ENCODE peak calls at places on chromosome 15, in five cellular contexts. One of them, this sample, is unnamed.

GRCh38 chr15:60804986-60805949 is 326.3 kb upstream of the ICE2 start:
- ATAC-seq in heart right ventricle: peak; percentile 74
- ATAC-seq in CD8-positive, alpha-beta T cell: no peak
- ATAC-seq in upper lobe of right lung: no peak
- ATAC-seq in thoracic aorta: peak; percentile 76
- ATAC-seq in this sample: peak; percentile 80

GRCh38 chr15:40002295-40002694 is 36.7 kb downstream of the SRP14 start:
- ATAC-seq in upper lobe of right lung: no peak
- ATAC-seq in thoracic aorta: no peak
- ATAC-seq in CD8-positive, alpha-beta T cell: no peak
- ATAC-seq in heart right ventricle: no peak
- ATAC-seq in this sample: no peak

GRCh38 chr15:63946524-63947065 is 99.7 kb downstream of the DAPK2 start:
- ATAC-seq in heart right ventricle: no peak
- ATAC-seq in upper lobe of right lung: no peak
- ATAC-seq in CD8-positive, alpha-beta T cell: no peak
- ATAC-seq in thoracic aorta: no peak
- ATAC-seq in this sample: no peak

GRCh38 chr15:67095834-67096366 is 30.5 kb downstream of the SMAD3 start:
- ATAC-seq in heart right ventricle: no peak
- ATAC-seq in CD8-positive, alpha-beta T cell: no peak
- ATAC-seq in thoracic aorta: no peak
- ATAC-seq in upper lobe of right lung: no peak
- ATAC-seq in this sample: no peak

GRCh38 chr15:39631357-39631756 is 50.5 kb downstream of the THBS1 start:
- ATAC-seq in CD8-positive, alpha-beta T cell: no peak
- ATAC-seq in thoracic aorta: no peak
- ATAC-seq in heart right ventricle: no peak
- ATAC-seq in upper lobe of right lung: no peak
- ATAC-seq in this sample: no peak

GRCh38 chr15:101277038-101277822 is at the start of gene SELENOS:
- ATAC-seq in heart right ventricle: peak; percentile 97
- ATAC-seq in CD8-positive, alpha-beta T cell: peak; percentile 93
- ATAC-seq in upper lobe of right lung: peak; percentile 99
- ATAC-seq in thoracic aorta: peak; percentile 93
- ATAC-seq in this sample: peak; percentile 98

GRCh38 chr15:40467260-40467615 is 3.5 kb upstream of the CHST14 start:
- ATAC-seq in CD8-positive, alpha-beta T cell: no peak
- ATAC-seq in heart right ventricle: no peak
- ATAC-seq in upper lobe of right lung: no peak
- ATAC-seq in thoracic aorta: no peak
- ATAC-seq in this sample: no peak

GRCh38 chr15:100156201-100156600 is 185.6 kb downstream of the ADAMTS17 start:
- ATAC-seq in heart right ventricle: no peak
- ATAC-seq in thoracic aorta: no peak
- ATAC-seq in upper lobe of right lung: no peak
- ATAC-seq in CD8-positive, alpha-beta T cell: no peak
- ATAC-seq in this sample: no peak

GRCh38 chr15:76390571-76390970 is 54.0 kb downstream of the ISL2 start:
- ATAC-seq in CD8-positive, alpha-beta T cell: no peak
- ATAC-seq in heart right ventricle: no peak
- ATAC-seq in thoracic aorta: no peak
- ATAC-seq in upper lobe of right lung: no peak
- ATAC-seq in this sample: no peak

GRCh38 chr15:68525815-68526214 is 53.0 kb upstream of the CORO2B start:
- ATAC-seq in heart right ventricle: no peak
- ATAC-seq in upper lobe of right lung: no peak
- ATAC-seq in CD8-positive, alpha-beta T cell: no peak
- ATAC-seq in thoracic aorta: no peak
- ATAC-seq in this sample: no peak

GRCh38 chr15:45291822-45292582 is 40.0 kb downstream of the SLC28A2 start:
- ATAC-seq in thoracic aorta: no peak
- ATAC-seq in heart right ventricle: peak; percentile 67
- ATAC-seq in CD8-positive, alpha-beta T cell: no peak
- ATAC-seq in upper lobe of right lung: no peak
- ATAC-seq in this sample: no peak

GRCh38 chr15:68230157-68231100 is 901 bp upstream of the CLN6 start:
- ATAC-seq in upper lobe of right lung: no peak
- ATAC-seq in CD8-positive, alpha-beta T cell: no peak
- ATAC-seq in thoracic aorta: no peak
- ATAC-seq in heart right ventricle: peak; percentile 15
- ATAC-seq in this sample: no peak

GRCh38 chr15:68465861-68466560 is 34.0 kb upstream of the ITGA11 start:
- ATAC-seq in CD8-positive, alpha-beta T cell: no peak
- ATAC-seq in heart right ventricle: no peak
- ATAC-seq in thoracic aorta: no peak
- ATAC-seq in upper lobe of right lung: no peak
- ATAC-seq in this sample: no peak

GRCh38 chr15:58584789-58585461 is 153.1 kb downstream of the LIPC start:
- ATAC-seq in CD8-positive, alpha-beta T cell: no peak
- ATAC-seq in heart right ventricle: no peak
- ATAC-seq in thoracic aorta: no peak
- ATAC-seq in upper lobe of right lung: no peak
- ATAC-seq in this sample: no peak

GRCh38 chr15:29636140-29636539 is 186.1 kb downstream of the TJP1 start:
- ATAC-seq in CD8-positive, alpha-beta T cell: no peak
- ATAC-seq in upper lobe of right lung: peak; percentile 88
- ATAC-seq in thoracic aorta: no peak
- ATAC-seq in heart right ventricle: no peak
- ATAC-seq in this sample: no peak

GRCh38 chr15:79977431-79977940 is 6.5 kb upstream of the BCL2A1 start:
- ATAC-seq in upper lobe of right lung: peak; percentile 85
- ATAC-seq in CD8-positive, alpha-beta T cell: no peak
- ATAC-seq in heart right ventricle: peak; percentile 55
- ATAC-seq in thoracic aorta: no peak
- ATAC-seq in this sample: peak; percentile 50

GRCh38 chr15:53512029-53512428 is 247.4 kb downstream of the WDR72 start:
- ATAC-seq in heart right ventricle: no peak
- ATAC-seq in upper lobe of right lung: no peak
- ATAC-seq in thoracic aorta: no peak
- ATAC-seq in CD8-positive, alpha-beta T cell: no peak
- ATAC-seq in this sample: no peak

GRCh38 chr15:64107337-64107736 is 11.6 kb downstream of the SNX1 start:
- ATAC-seq in CD8-positive, alpha-beta T cell: no peak
- ATAC-seq in heart right ventricle: no peak
- ATAC-seq in thoracic aorta: no peak
- ATAC-seq in upper lobe of right lung: peak; percentile 45
- ATAC-seq in this sample: no peak

GRCh38 chr15:39443659-39444219 is 137.1 kb upstream of the THBS1 start:
- ATAC-seq in thoracic aorta: no peak
- ATAC-seq in heart right ventricle: no peak
- ATAC-seq in CD8-positive, alpha-beta T cell: no peak
- ATAC-seq in upper lobe of right lung: no peak
- ATAC-seq in this sample: no peak

GRCh38 chr15:59174161-59174845 is 32.3 kb upstream of the LDHAL6B start:
- ATAC-seq in heart right ventricle: peak; percentile 26
- ATAC-seq in thoracic aorta: no peak
- ATAC-seq in CD8-positive, alpha-beta T cell: no peak
- ATAC-seq in upper lobe of right lung: peak; percentile 47
- ATAC-seq in this sample: peak; percentile 6

GRCh38 chr15:31264534-31265089 is 62.0 kb upstream of the KLF13 start:
- ATAC-seq in CD8-positive, alpha-beta T cell: no peak
- ATAC-seq in heart right ventricle: no peak
- ATAC-seq in upper lobe of right lung: no peak
- ATAC-seq in thoracic aorta: no peak
- ATAC-seq in this sample: no peak

GRCh38 chr15:73130830-73131229 is 78.6 kb downstream of the NEO1 start:
- ATAC-seq in thoracic aorta: no peak
- ATAC-seq in upper lobe of right lung: no peak
- ATAC-seq in CD8-positive, alpha-beta T cell: no peak
- ATAC-seq in heart right ventricle: no peak
- ATAC-seq in this sample: no peak

GRCh38 chr15:57675481-57676181 is 30.9 kb upstream of the POLR2M start:
- ATAC-seq in thoracic aorta: no peak
- ATAC-seq in upper lobe of right lung: peak; percentile 57
- ATAC-seq in CD8-positive, alpha-beta T cell: no peak
- ATAC-seq in heart right ventricle: no peak
- ATAC-seq in this sample: no peak

GRCh38 chr15:57762302-57762701 is 55.8 kb downstream of the POLR2M start:
- ATAC-seq in heart right ventricle: no peak
- ATAC-seq in upper lobe of right lung: no peak
- ATAC-seq in thoracic aorta: no peak
- ATAC-seq in CD8-positive, alpha-beta T cell: no peak
- ATAC-seq in this sample: no peak

GRCh38 chr15:59315914-59316428 is 56.7 kb downstream of the MYO1E start:
- ATAC-seq in upper lobe of right lung: peak; percentile 69
- ATAC-seq in thoracic aorta: no peak
- ATAC-seq in heart right ventricle: peak; percentile 31
- ATAC-seq in CD8-positive, alpha-beta T cell: no peak
- ATAC-seq in this sample: no peak

DNA sequence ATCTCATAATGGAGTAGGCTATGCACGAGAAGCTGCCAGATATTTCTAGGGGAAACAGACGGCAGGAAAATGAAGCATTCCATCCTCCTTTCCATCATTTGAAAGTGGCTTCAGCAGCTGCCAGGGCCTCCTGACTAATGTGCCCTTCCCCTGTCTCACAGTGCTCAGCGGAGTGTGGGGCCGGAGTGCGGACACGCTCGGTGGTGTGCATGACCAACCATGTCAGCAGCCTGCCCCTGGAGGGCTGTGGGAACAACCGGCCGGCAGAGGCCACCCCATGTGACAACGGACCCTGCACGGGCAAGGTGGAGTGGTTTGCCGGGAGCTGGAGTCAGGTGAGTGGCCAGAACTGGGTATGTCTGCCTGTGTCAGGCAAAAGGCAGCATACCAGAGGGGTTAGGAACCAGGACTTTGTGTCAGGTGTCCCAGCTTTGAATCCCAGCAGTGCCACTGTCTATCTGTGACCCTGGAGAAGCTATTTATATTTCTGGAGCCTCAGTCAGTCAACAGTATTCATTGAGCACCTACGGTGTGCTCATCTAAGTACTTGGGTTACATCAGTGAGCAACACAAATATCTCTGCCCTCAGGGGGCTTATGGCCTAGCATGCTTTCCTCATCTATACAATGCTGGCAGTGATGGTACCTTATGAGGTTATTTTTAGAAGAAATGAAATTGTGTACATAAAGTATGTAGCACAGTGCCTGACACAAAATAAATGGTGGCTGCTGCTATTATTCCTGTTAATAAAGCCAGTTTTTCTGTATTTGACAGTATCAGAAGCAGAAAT is 52.4 kb upstream of the NR2E3 start:
- ATAC-seq in heart right ventricle: peak; percentile 13
- ATAC-seq in thoracic aorta: no peak
- ATAC-seq in CD8-positive, alpha-beta T cell: no peak
- ATAC-seq in upper lobe of right lung: no peak
- ATAC-seq in this sample: no peak
- H3K27ac ChIP-seq in heart right ventricle: no peak overlapping the region
- H3K27ac ChIP-seq in thoracic aorta: no peak overlapping the region
- H3K27ac ChIP-seq in CD8-positive, alpha-beta T cell: no peak overlapping the region
- H3K27ac ChIP-seq in upper lobe of right lung: no peak overlapping the region
- H3K27ac ChIP-seq in this sample: no peak overlapping the region

GRCh38 chr15:52181938-52182780 is 9.0 kb downstream of the GNB5 start:
- ATAC-seq in heart right ventricle: no peak
- ATAC-seq in CD8-positive, alpha-beta T cell: no peak
- ATAC-seq in thoracic aorta: no peak
- ATAC-seq in upper lobe of right lung: no peak
- ATAC-seq in this sample: no peak
- TF ChIP-seq CTCF in heart right ventricle: no peak
- TF ChIP-seq CTCF in CD8-positive, alpha-beta T cell: no peak
- TF ChIP-seq CTCF in thoracic aorta: no peak
- TF ChIP-seq CTCF in upper lobe of right lung: no peak
- TF ChIP-seq CTCF in this sample: no peak

DNA sequence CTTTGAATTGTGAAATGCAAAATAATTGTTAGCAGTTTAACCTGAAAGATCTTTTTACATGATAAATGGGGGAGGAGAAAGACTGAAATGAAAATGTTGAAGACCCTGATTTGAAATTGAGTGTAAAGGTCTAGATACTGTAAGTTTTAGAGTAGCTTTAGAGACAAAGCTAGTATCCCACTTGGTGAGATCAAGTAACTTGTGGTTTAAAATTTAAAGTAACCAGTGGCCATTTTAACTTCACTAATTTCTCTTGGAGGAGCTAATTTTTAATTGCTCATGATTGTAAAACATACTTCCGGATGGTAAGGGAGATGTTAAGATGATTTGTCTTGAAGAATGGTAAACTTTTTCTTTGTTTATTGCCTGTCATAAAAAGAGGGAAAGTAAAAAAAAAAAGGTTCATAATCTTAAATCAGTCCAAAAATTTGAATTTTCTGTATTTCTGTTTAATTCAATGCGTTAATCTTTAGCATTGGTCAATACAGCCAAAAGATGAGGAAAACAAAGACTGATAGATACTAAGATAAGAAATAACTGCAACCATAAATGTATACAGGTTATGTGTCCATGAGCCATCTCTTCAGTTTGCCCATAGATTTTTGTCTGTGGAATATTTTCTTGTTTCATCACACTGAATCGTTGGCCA is 15.2 kb upstream of the CHD2 start:
- ATAC-seq in CD8-positive, alpha-beta T cell: no peak
- ATAC-seq in upper lobe of right lung: no peak
- ATAC-seq in thoracic aorta: no peak
- ATAC-seq in heart right ventricle: no peak
- ATAC-seq in this sample: no peak
- H3K27ac ChIP-seq in CD8-positive, alpha-beta T cell: peak overlapping the region; percentile 99
- H3K27ac ChIP-seq in upper lobe of right lung: peak overlapping the region; percentile 99
- H3K27ac ChIP-seq in thoracic aorta: peak overlapping the region; percentile 100
- H3K27ac ChIP-seq in heart right ventricle: peak overlapping the region; percentile 99
- H3K27ac ChIP-seq in this sample: peak overlapping the region; percentile 99

GRCh38 chr15:27353837-27354236 is 382.9 kb downstream of the GABRG3 start:
- ATAC-seq in CD8-positive, alpha-beta T cell: no peak
- ATAC-seq in upper lobe of right lung: no peak
- ATAC-seq in heart right ventricle: no peak
- ATAC-seq in thoracic aorta: no peak
- ATAC-seq in this sample: no peak

GRCh38 chr15:27361418-27361817 is 390.4 kb downstream of the GABRG3 start:
- ATAC-seq in CD8-positive, alpha-beta T cell: no peak
- ATAC-seq in upper lobe of right lung: no peak
- ATAC-seq in thoracic aorta: no peak
- ATAC-seq in heart right ventricle: no peak
- ATAC-seq in this sample: no peak

GRCh38 chr15:27359586-27359985 is 388.6 kb downstream of the GABRG3 start:
- ATAC-seq in CD8-positive, alpha-beta T cell: no peak
- ATAC-seq in thoracic aorta: no peak
- ATAC-seq in upper lobe of right lung: no peak
- ATAC-seq in heart right ventricle: no peak
- ATAC-seq in this sample: no peak

GRCh38 chr15:27358751-27359434 is 387.9 kb downstream of the GABRG3 start:
- ATAC-seq in thoracic aorta: no peak
- ATAC-seq in CD8-positive, alpha-beta T cell: no peak
- ATAC-seq in heart right ventricle: no peak
- ATAC-seq in upper lobe of right lung: peak; percentile 55
- ATAC-seq in this sample: no peak
- TF ChIP-seq CTCF in thoracic aorta: no peak
- TF ChIP-seq CTCF in CD8-positive, alpha-beta T cell: no peak
- TF ChIP-seq CTCF in heart right ventricle: peak; percentile 48
- TF ChIP-seq CTCF in upper lobe of right lung: peak; percentile 68
- TF ChIP-seq CTCF in this sample: peak; percentile 15

This sample was measured in gastroesophageal sphincter.